ENCODE peak calls at places on chromosomes 5 and 9, in five cellular contexts. C, K, Y, O and W are unnamed samples.

GRCh38 chr9:136305822-136306690 is 2.2 kb upstream of the CCDC187 start:
- DNase-seq in Y (no peak), O (peak; percentile 9), C (no peak), K (no peak), W (no peak)

GRCh38 chr5:108765647-108766046 is 17.9 kb downstream of the FER start:
- DNase-seq in K (no peak), Y (no peak), O (no peak), C (no peak), W (no peak)

GRCh38 chr9:130298663-130299279 is 33.2 kb downstream of the HMCN2 start:
- DNase-seq in O (no peak), Y (no peak), K (peak; percentile 35), C (no peak), W (no peak)

GRCh38 chr9:107147134-107147533 is 135.9 kb upstream of the RAD23B start:
- DNase-seq in Y (no peak), O (no peak), K (no peak), C (no peak), W (no peak)

GRCh38 chr5:61464512-61464911 is 132.5 kb downstream of the ZSWIM6 start:
- DNase-seq in O (peak; percentile 2), C (no peak), Y (no peak), K (no peak), W (no peak)

GRCh38 chr5:154371687-154372086 is 74.1 kb upstream of the SAP30L start:
- DNase-seq in Y (no peak), K (peak; percentile 59), C (no peak), O (no peak), W (no peak)

GRCh38 chr5:114174131-114174530 is 187.7 kb upstream of the KCNN2 start:
- DNase-seq in K (no peak), C (no peak), Y (no peak), O (no peak), W (no peak)

GRCh38 chr5:54593809-54594208 is 76.2 kb downstream of the SNX18 start:
- DNase-seq in K (no peak), Y (no peak), C (no peak), O (no peak), W (no peak)

GRCh38 chr5:15533124-15533893 is 33.3 kb downstream of the FBXL7 start:
- DNase-seq in K (peak; percentile 51), C (no peak), O (no peak), Y (no peak), W (no peak)

GRCh38 chr5:127878174-127878750 is 175.1 kb downstream of the CCDC192 start:
- DNase-seq in Y (no peak), O (no peak), C (peak; percentile 2), K (peak; percentile 51), W (no peak)

GRCh38 chr5:139022528-139022927 is 147.4 kb upstream of the LRRTM2 start:
- DNase-seq in O (no peak), C (no peak), K (peak; percentile 40), Y (no peak), W (no peak)

GRCh38 chr9:3444016-3444415 is 81.8 kb downstream of the RFX3 start:
- DNase-seq in Y (no peak), K (no peak), O (no peak), C (no peak), W (no peak)

GRCh38 chr5:100505984-100506670 is 29.0 kb upstream of the FAM174A start:
- DNase-seq in Y (no peak), C (no peak), O (no peak), K (peak; percentile 78), W (no peak)

GRCh38 chr9:120904999-120905793 is 21.4 kb downstream of the TRAF1 start:
- DNase-seq in C (no peak), K (no peak), Y (peak; percentile 59), O (peak; percentile 94), W (no peak)

GRCh38 chr5:44727100-44727499 is 81.6 kb upstream of the MRPS30 start:
- DNase-seq in K (no peak), C (no peak), Y (no peak), O (no peak), W (no peak)

GRCh38 chr9:89171693-89172092 is 6.9 kb downstream of the SHC3 start:
- DNase-seq in C (no peak), Y (no peak), K (no peak), O (no peak), W (no peak)

GRCh38 chr9:80878556-80878955 is 810.8 kb downstream of the TLE1 start:
- DNase-seq in C (no peak), Y (no peak), O (no peak), K (peak; percentile 25), W (no peak)

GRCh38 chr5:135214897-135215616 is 181.0 kb upstream of the PITX1 start:
- DNase-seq in Y (no peak), C (no peak), O (no peak), K (no peak), W (no peak)

GRCh38 chr5:8176101-8176693 is 307.2 kb downstream of the MTRR start:
- DNase-seq in O (no peak), K (no peak), Y (no peak), C (no peak), W (no peak)

GRCh38 chr5:54837939-54838457 is 147.4 kb downstream of the ESM1 start:
- DNase-seq in Y (no peak), C (no peak), K (no peak), O (no peak), W (no peak)

GRCh38 chr9:121541945-121542344 is 42.3 kb upstream of the GGTA1 start:
- DNase-seq in O (no peak), Y (no peak), C (no peak), K (no peak), W (no peak)